ENCODE peak calls at places on chromosomes 11 and 22, in nine cellular contexts. N, V, G, L, P, E, X, K and T are unnamed samples.

GRCh38 chr11:122979103-122979814 is 2.4 kb downstream of the BSX start:
- DNase-seq in V (no peak), G (no peak), P (no peak), X (peak; percentile 38), K (no peak), L (no peak), E (no peak), N (no peak), T (no peak)

GRCh38 chr11:82733444-82734119 is at the start of gene FAM181B:
- DNase-seq in E (peak; percentile 31), P (no peak), V (peak; percentile 52), K (peak; percentile 39), G (no peak), X (peak; percentile 93), N (no peak), L (peak; percentile 11), T (peak; percentile 71)

GRCh38 chr11:119307974-119308373 is 9.0 kb downstream of the MCAM start:
- DNase-seq in X (no peak), K (no peak), V (no peak), G (no peak), N (no peak), E (no peak), L (no peak), P (no peak), T (no peak)

GRCh38 chr11:92140021-92140420 is 84.6 kb upstream of the FAT3 start:
- DNase-seq in X (no peak), N (no peak), V (no peak), P (no peak), E (no peak), G (peak; percentile 33), L (no peak), K (no peak), T (no peak)

GRCh38 chr22:45450931-45451651 is 37.6 kb downstream of the RIBC2 start:
- DNase-seq in E (peak; percentile 76), G (no peak), N (peak; percentile 92), X (no peak), V (peak; percentile 88), L (no peak), K (no peak), P (no peak), T (no peak)

GRCh38 chr11:17020831-17021230 is 6.6 kb upstream of the PLEKHA7 start:
- DNase-seq in G (no peak), V (no peak), X (no peak), E (no peak), P (no peak), K (no peak), N (no peak), L (no peak), T (no peak)

GRCh38 chr22:47209077-47209514 is 446.6 kb downstream of the TBC1D22A start:
- DNase-seq in L (no peak), G (no peak), K (no peak), P (no peak), V (peak; percentile 10), E (no peak), N (no peak), X (no peak), T (no peak)

GRCh38 chr11:44928144-44928543 is 22.5 kb downstream of the TP53I11 start:
- DNase-seq in P (no peak), E (no peak), X (no peak), L (no peak), K (no peak), G (no peak), V (no peak), N (no peak), T (no peak)

GRCh38 chr11:27977031-27977430 is 130.9 kb downstream of the KIF18A start:
- DNase-seq in G (no peak), X (no peak), V (peak; percentile 2), N (no peak), K (no peak), P (peak; percentile 13), E (no peak), L (no peak), T (peak; percentile 63)

GRCh38 chr11:122085264-122085663 is 30.8 kb downstream of the BLID start:
- DNase-seq in V (peak; percentile 89), K (no peak), G (no peak), P (no peak), X (no peak), L (no peak), N (peak; percentile 83), E (no peak), T (peak; percentile 37)

GRCh38 chr11:47406896-47407745 is 1.3 kb upstream of the SLC39A13 start:
- DNase-seq in P (no peak), L (no peak), G (peak; percentile 33), X (peak; percentile 80), V (peak; percentile 50), K (no peak), N (no peak), E (no peak), T (peak; percentile 54)
- TF ChIP-seq CTCF in P (no peak), L (no peak), G (no peak), X (no peak), V (peak; percentile 15), K (no peak), N (peak; percentile 20), E (no peak), T (peak; percentile 17)

DNA sequence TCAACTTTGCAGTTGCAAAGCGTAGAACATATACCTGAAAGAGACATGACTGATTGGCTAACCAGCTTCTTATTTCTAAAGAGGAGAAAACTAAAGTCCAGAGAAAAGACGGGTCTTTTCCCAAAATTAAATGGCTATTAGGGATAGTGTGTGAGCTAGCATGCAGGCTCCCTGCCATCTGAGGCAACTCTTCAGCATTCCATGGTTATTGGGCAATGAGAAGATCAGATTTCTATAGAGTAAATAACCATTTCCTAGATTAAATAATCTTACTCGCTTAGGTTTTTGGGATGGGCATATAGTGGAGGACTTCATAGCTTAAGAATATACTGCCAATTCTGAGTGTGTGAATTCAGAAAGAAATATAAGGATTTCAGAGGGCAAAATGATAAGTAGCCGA is 95.0 kb downstream of the PDHX start:
- DNase-seq in V (peak; percentile 39), N (no peak), L (no peak), E (no peak), X (no peak), P (no peak), G (peak; percentile 62), K (no peak), T (peak; percentile 56)
- H3K4me3 ChIP-seq in V (no peak overlapping the region), N (no peak overlapping the region), L (no peak overlapping the region), E (no peak overlapping the region), X (no peak overlapping the region), P (no peak overlapping the region), G (no peak overlapping the region), K (no peak overlapping the region), T (no peak overlapping the region)

GRCh38 chr22:27857441-27857840 is 55.9 kb upstream of the MN1 start:
- DNase-seq in V (no peak), E (no peak), N (no peak), P (no peak), K (peak; percentile 37), G (no peak), X (no peak), L (no peak), T (no peak)
- TF ChIP-seq CTCF in V (no peak), E (no peak), N (no peak), P (no peak), K (no peak), G (no peak), X (no peak), L (no peak), T (no peak)

GRCh38 chr11:70462818-70463477 is 64.6 kb downstream of the CTTN start:
- DNase-seq in N (no peak), L (no peak), P (no peak), K (no peak), E (no peak), V (no peak), G (peak; percentile 27), X (no peak), T (no peak)
- H3K4me3 ChIP-seq in N (no peak overlapping the region), L (no peak overlapping the region), P (no peak overlapping the region), K (no peak overlapping the region), E (no peak overlapping the region), V (no peak overlapping the region), G (no peak overlapping the region), X (no peak overlapping the region), T (no peak overlapping the region)

DNA sequence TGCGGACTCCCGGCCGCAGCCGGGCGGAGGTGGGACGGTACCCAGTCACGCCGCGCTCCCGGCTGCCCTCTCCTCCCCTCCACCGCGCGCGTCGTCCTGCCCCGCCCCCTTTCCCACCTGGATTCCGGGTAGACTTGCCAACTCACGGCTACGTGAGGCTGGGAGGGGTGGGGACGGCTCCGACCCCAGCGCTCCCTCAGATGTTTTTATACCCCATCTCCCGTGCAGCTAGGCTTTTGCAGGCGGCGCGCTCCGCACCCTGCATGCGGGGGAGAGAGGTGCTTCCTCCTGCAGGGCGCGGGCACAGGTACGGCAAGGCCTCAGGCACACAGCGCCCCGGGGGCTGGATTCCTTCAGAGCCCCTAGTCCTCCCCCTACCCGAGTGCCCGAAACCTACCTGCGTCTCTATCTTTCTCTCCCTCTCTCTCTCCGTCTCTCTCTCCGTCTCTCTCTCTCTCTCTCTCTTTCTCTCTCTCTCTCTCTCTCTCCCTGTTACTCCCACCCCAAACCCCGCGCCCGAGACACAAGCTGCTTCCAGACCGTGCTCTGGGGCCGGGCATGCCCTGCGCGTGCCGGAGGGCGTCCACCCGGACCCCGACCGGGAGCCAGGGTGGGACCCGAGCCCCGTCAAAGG is 1.9 kb downstream of the PDGFB start:
- DNase-seq in L (no peak), K (no peak), P (no peak), G (peak; percentile 78), X (peak; percentile 84), N (no peak), E (no peak), V (no peak), T (peak; percentile 54)
- TF ChIP-seq CTCF in L (no peak), K (no peak), P (no peak), G (peak; percentile 73), X (no peak), N (no peak), E (peak; percentile 8), V (no peak), T (no peak)

DNA sequence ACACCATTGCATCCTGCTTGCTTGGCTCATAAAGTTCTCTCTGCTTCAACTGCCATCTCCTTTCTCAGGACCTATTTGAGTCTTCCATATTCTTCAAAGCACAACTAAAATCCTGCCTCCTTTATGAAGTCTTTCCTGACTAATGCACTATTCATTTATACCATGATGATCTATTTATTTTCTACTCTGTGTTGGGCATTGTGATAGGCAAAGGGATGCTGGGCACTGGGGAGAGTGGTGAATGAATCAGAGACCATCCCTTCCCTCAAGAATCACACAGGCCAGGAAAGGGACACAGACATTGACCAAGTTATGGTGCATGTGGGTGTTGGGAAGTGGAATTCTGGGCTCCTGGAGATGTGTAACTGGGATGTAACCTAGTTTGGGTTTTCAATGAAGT is 86.9 kb downstream of the CACNG2 start:
- DNase-seq in K (no peak), L (no peak), P (no peak), X (no peak), N (no peak), V (no peak), G (no peak), E (no peak), T (no peak)
- H3K4me3 ChIP-seq in K (no peak overlapping the region), L (no peak overlapping the region), P (no peak overlapping the region), X (no peak overlapping the region), N (no peak overlapping the region), V (no peak overlapping the region), G (no peak overlapping the region), E (no peak overlapping the region), T (no peak overlapping the region)

DNA sequence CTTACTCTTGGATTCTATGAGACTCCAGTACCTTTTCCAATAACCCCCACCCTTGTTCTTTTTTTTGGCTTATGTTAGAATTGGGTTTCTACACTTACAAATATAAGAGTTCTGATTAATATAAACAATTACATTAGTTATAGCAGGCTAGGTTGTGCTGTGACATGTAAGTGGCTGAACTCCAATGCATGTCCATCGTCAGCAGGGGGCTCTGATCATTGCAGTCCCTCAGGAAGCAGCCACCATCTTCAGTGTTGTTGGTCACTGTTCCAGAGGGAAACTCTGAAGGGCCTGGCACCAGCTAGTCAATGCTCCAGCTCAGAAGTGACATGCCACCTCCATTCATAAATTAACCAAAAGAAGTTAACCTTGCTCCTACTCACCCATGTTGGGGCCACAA is 5.6 kb downstream of the LIPT2 start:
- DNase-seq in X (peak; percentile 55), K (no peak), N (no peak), E (no peak), L (no peak), P (no peak), G (no peak), V (no peak), T (peak; percentile 33)
- TF ChIP-seq CTCF in X (peak; percentile 63), K (no peak), N (peak; percentile 20), E (no peak), L (peak; percentile 30), P (peak; percentile 59), G (peak; percentile 42), V (peak; percentile 8), T (no peak)